ENCODE peak calls at places on chromosome 11, in four cellular contexts. Q is KG1, B is PC-3, Z is NCI-H1105 treated with DMSO at 0.1 percent for 48 hours. C is an unnamed sample.

GRCh38 chr11:75509201-75509600 is 16.5 kb downstream of the GDPD5 start:
- DNase-seq in Q (no peak), B (no peak), Z (no peak), C (no peak)

GRCh38 chr11:64809781-64810241 is 540 bp downstream of the MEN1 start:
- DNase-seq in B (peak), Z (peak), Q (no peak), C (peak)

GRCh38 chr11:77199346-77199745 is 71.3 kb downstream of the MYO7A start:
- DNase-seq in Z (no peak), Q (no peak), B (no peak), C (no peak)

GRCh38 chr11:126414615-126415014 is 59.1 kb downstream of the ST3GAL4 start:
- DNase-seq in Q (no peak), Z (no peak), B (peak), C (no peak)

GRCh38 chr11:44454686-44455085 is 110.8 kb upstream of the CD82 start:
- DNase-seq in Z (no peak), B (no peak), Q (no peak), C (no peak)

GRCh38 chr11:133974836-133975235 is 18.1 kb upstream of the IGSF9B start:
- DNase-seq in Q (no peak), B (no peak), Z (no peak), C (no peak)

GRCh38 chr11:76801205-76801604 is 18.0 kb downstream of the TSKU start:
- DNase-seq in B (no peak), Z (no peak), Q (no peak), C (peak)

GRCh38 chr11:111538407-111539114 is 2.0 kb upstream of the LAYN start:
- DNase-seq in Q (no peak), B (peak), Z (no peak), C (no peak)

GRCh38 chr11:93841446-93841845 is 9.0 kb downstream of the VSTM5 start:
- DNase-seq in B (no peak), Q (no peak), Z (no peak), C (no peak)

GRCh38 chr11:46729110-46730027 is 10.4 kb downstream of the F2 start:
- DNase-seq in Q (no peak), Z (no peak), B (peak), C (no peak)

GRCh38 chr11:69212121-69213110 is 56.7 kb downstream of the SMIM38 start:
- DNase-seq in Q (no peak), Z (no peak), B (no peak), C (no peak)

GRCh38 chr11:31968774-31969433 is 122.0 kb upstream of the RCN1 start:
- DNase-seq in B (peak), Z (no peak), Q (no peak), C (no peak)

GRCh38 chr11:76666830-76667229 is 3.7 kb downstream of the LRRC32 start:
- DNase-seq in B (no peak), Q (no peak), Z (no peak), C (no peak)

GRCh38 chr11:69479591-69480271 is 1.7 kb upstream of the LINC01488 start:
- DNase-seq in Z (no peak), Q (no peak), B (peak), C (no peak)

GRCh38 chr11:132840220-132840619 is 692.1 kb downstream of the OPCML start:
- DNase-seq in Q (no peak), Z (no peak), B (no peak), C (no peak)

GRCh38 chr11:132300283-132300682 is 929.9 kb downstream of the NTM start:
- DNase-seq in Q (no peak), Z (no peak), B (peak), C (peak)

GRCh38 chr11:574632-575323 is 1.5 kb upstream of the PHRF1 start:
- DNase-seq in Z (no peak), Q (no peak), B (no peak), C (no peak)

GRCh38 chr11:120248551-120249278 is 8.8 kb downstream of the POU2F3 start:
- DNase-seq in Z (no peak), B (peak), Q (peak), C (no peak)

GRCh38 chr11:110077866-110078325 is 15.3 kb upstream of the ZC3H12C start:
- DNase-seq in Z (no peak), Q (peak), B (peak), C (no peak)

GRCh38 chr11:9065614-9066431 is 25.6 kb downstream of the SCUBE2 start:
- DNase-seq in B (no peak), Z (no peak), Q (no peak), C (no peak)

GRCh38 chr11:135075740-135076139 is 663.7 kb upstream of the B3GAT1 start:
- DNase-seq in Z (no peak), B (peak), Q (no peak), C (no peak)

GRCh38 chr11:18769802-18770456 is 21.7 kb downstream of the PTPN5 start:
- DNase-seq in Z (no peak), Q (no peak), B (no peak), C (no peak)

GRCh38 chr11:114832532-114833125 is 154.3 kb downstream of the NXPE2 start:
- DNase-seq in Q (no peak), Z (peak), B (no peak), C (peak)

GRCh38 chr11:68076371-68077042 is 37.7 kb downstream of the TCIRG1 start:
- DNase-seq in Z (no peak), B (no peak), Q (no peak), C (no peak)

GRCh38 chr11:131808466-131808865 is 438.1 kb downstream of the NTM start:
- DNase-seq in Q (no peak), Z (no peak), B (peak), C (no peak)

GRCh38 chr11:33195391-33196190 is 34.3 kb upstream of the CSTF3 start:
- DNase-seq in Z (no peak), Q (no peak), B (no peak), C (no peak)

GRCh38 chr11:46353706-46354105 is 6.4 kb downstream of the DGKZ start:
- DNase-seq in Q (no peak), B (no peak), Z (no peak), C (no peak)

GRCh38 chr11:46557684-46558151 is 36.1 kb downstream of the AMBRA1 start:
- DNase-seq in B (peak), Q (no peak), Z (no peak), C (no peak)

GRCh38 chr11:19380375-19380774 is 139.6 kb upstream of the E2F8 start:
- DNase-seq in Z (no peak), Q (no peak), B (peak), C (no peak)

GRCh38 chr11:134516529-134516928 is 104.5 kb upstream of the B3GAT1 start:
- DNase-seq in B (no peak), Q (no peak), Z (no peak), C (no peak)

GRCh38 chr11:131495417-131495816 is 125.0 kb downstream of the NTM start:
- DNase-seq in Q (no peak), B (no peak), Z (no peak), C (no peak)

GRCh38 chr11:88402192-88402715 is 64.7 kb upstream of the CTSC start:
- DNase-seq in Z (no peak), B (peak), Q (no peak), C (no peak)

GRCh38 chr11:36238881-36239280 is 50.3 kb downstream of the COMMD9 start:
- DNase-seq in Z (no peak), Q (no peak), B (no peak), C (no peak)

GRCh38 chr11:9005087-9005486 is 1.3 kb upstream of the NRIP3 start:
- DNase-seq in Z (no peak), Q (no peak), B (no peak), C (no peak)

C was measured in NCI-H510A treated with DMSO at 0.1 percent for 48 hours.